ENCODE peak calls at places on chromosomes 6 and 20, in six cellular contexts. One of them, this sample, is unnamed.

GRCh38 chr6:160523223-160523622 is 140.9 kb downstream of the LPA start:
- DNase-seq in activated gamma-delta T cell treated with Interleukin-2 at 50 U/mL for 16 hours: no peak
- DNase-seq in non-pigmented ciliary epithelial cell: no peak
- DNase-seq in ELR: no peak
- DNase-seq in NCI-H2081: no peak
- DNase-seq in colonic mucosa: no peak
- DNase-seq in this sample: no peak

GRCh38 chr6:85479221-85479620 is 29.3 kb downstream of the NT5E start:
- DNase-seq in colonic mucosa: no peak
- DNase-seq in non-pigmented ciliary epithelial cell: no peak
- DNase-seq in NCI-H2081: no peak
- DNase-seq in activated gamma-delta T cell treated with Interleukin-2 at 50 U/mL for 16 hours: no peak
- DNase-seq in ELR: no peak
- DNase-seq in this sample: no peak

GRCh38 chr6:16540804-16541752 is 220.2 kb downstream of the ATXN1 start:
- DNase-seq in activated gamma-delta T cell treated with Interleukin-2 at 50 U/mL for 16 hours: no peak
- DNase-seq in ELR: peak
- DNase-seq in NCI-H2081: no peak
- DNase-seq in non-pigmented ciliary epithelial cell: no peak
- DNase-seq in colonic mucosa: no peak
- DNase-seq in this sample: no peak

GRCh38 chr6:43715056-43715788 is 27.6 kb upstream of the MRPS18A start:
- DNase-seq in ELR: no peak
- DNase-seq in activated gamma-delta T cell treated with Interleukin-2 at 50 U/mL for 16 hours: no peak
- DNase-seq in colonic mucosa: no peak
- DNase-seq in non-pigmented ciliary epithelial cell: no peak
- DNase-seq in NCI-H2081: no peak
- DNase-seq in this sample: no peak

GRCh38 chr6:168756009-168756634 is 315.1 kb downstream of the SMOC2 start:
- DNase-seq in activated gamma-delta T cell treated with Interleukin-2 at 50 U/mL for 16 hours: no peak
- DNase-seq in NCI-H2081: no peak
- DNase-seq in colonic mucosa: no peak
- DNase-seq in ELR: no peak
- DNase-seq in non-pigmented ciliary epithelial cell: no peak
- DNase-seq in this sample: no peak

GRCh38 chr6:43089874-43090556 is 13.9 kb downstream of the PTK7 start:
- DNase-seq in NCI-H2081: no peak
- DNase-seq in colonic mucosa: no peak
- DNase-seq in non-pigmented ciliary epithelial cell: no peak
- DNase-seq in activated gamma-delta T cell treated with Interleukin-2 at 50 U/mL for 16 hours: no peak
- DNase-seq in ELR: no peak
- DNase-seq in this sample: peak

GRCh38 chr20:48308882-48309281 is 518.9 kb downstream of the PREX1 start:
- DNase-seq in ELR: no peak
- DNase-seq in NCI-H2081: no peak
- DNase-seq in colonic mucosa: no peak
- DNase-seq in non-pigmented ciliary epithelial cell: no peak
- DNase-seq in activated gamma-delta T cell treated with Interleukin-2 at 50 U/mL for 16 hours: no peak
- DNase-seq in this sample: no peak

GRCh38 chr6:111199935-111200822 is 112.9 kb downstream of the SLC16A10 start:
- DNase-seq in activated gamma-delta T cell treated with Interleukin-2 at 50 U/mL for 16 hours: no peak
- DNase-seq in ELR: no peak
- DNase-seq in colonic mucosa: no peak
- DNase-seq in non-pigmented ciliary epithelial cell: no peak
- DNase-seq in NCI-H2081: no peak
- DNase-seq in this sample: no peak

GRCh38 chr20:64035066-64035932 is 683 bp upstream of the C20orf204 start:
- DNase-seq in colonic mucosa: no peak
- DNase-seq in non-pigmented ciliary epithelial cell: no peak
- DNase-seq in ELR: no peak
- DNase-seq in NCI-H2081: no peak
- DNase-seq in activated gamma-delta T cell treated with Interleukin-2 at 50 U/mL for 16 hours: no peak
- DNase-seq in this sample: no peak

GRCh38 chr20:6395695-6396094 is 272.9 kb upstream of the FERMT1 start:
- DNase-seq in activated gamma-delta T cell treated with Interleukin-2 at 50 U/mL for 16 hours: no peak
- DNase-seq in colonic mucosa: no peak
- DNase-seq in non-pigmented ciliary epithelial cell: no peak
- DNase-seq in ELR: no peak
- DNase-seq in NCI-H2081: peak
- DNase-seq in this sample: no peak

GRCh38 chr20:35283441-35284266 is 918 bp downstream of the EIF6 start:
- DNase-seq in ELR: peak
- DNase-seq in activated gamma-delta T cell treated with Interleukin-2 at 50 U/mL for 16 hours: no peak
- DNase-seq in NCI-H2081: no peak
- DNase-seq in colonic mucosa: no peak
- DNase-seq in non-pigmented ciliary epithelial cell: no peak
- DNase-seq in this sample: no peak

GRCh38 chr6:151481752-151482151 is 12.1 kb upstream of the CCDC170 start:
- DNase-seq in colonic mucosa: no peak
- DNase-seq in NCI-H2081: no peak
- DNase-seq in ELR: no peak
- DNase-seq in non-pigmented ciliary epithelial cell: no peak
- DNase-seq in activated gamma-delta T cell treated with Interleukin-2 at 50 U/mL for 16 hours: no peak
- DNase-seq in this sample: no peak

GRCh38 chr20:33554914-33555420 is 65.1 kb downstream of the CBFA2T2 start:
- DNase-seq in non-pigmented ciliary epithelial cell: peak
- DNase-seq in colonic mucosa: peak
- DNase-seq in ELR: peak
- DNase-seq in activated gamma-delta T cell treated with Interleukin-2 at 50 U/mL for 16 hours: peak
- DNase-seq in NCI-H2081: peak
- DNase-seq in this sample: peak

GRCh38 chr6:44102527-44102926 is 24.7 kb downstream of the MRPL14 start:
- DNase-seq in colonic mucosa: no peak
- DNase-seq in NCI-H2081: no peak
- DNase-seq in ELR: no peak
- DNase-seq in non-pigmented ciliary epithelial cell: no peak
- DNase-seq in activated gamma-delta T cell treated with Interleukin-2 at 50 U/mL for 16 hours: no peak
- DNase-seq in this sample: no peak

This sample was measured in SJCRH30.